ENCODE peak calls at places on chromosomes 2 and 18, in nine cellular contexts. B is GF-D8, K is SJSA1, I is Caco-2, L is WTC11, X is GM23248, Q is AG20443, C is fibroblast of villous mesenchyme, G is ecto neural progenitor cell. F is an unnamed sample.

GRCh38 chr2:105873721-105874120 is 129.0 kb downstream of the NCK2 start:
- DNase-seq in B (no peak), K (peak), I (no peak), L (no peak), X (peak), Q (peak), C (peak), G (no peak), F (peak)

GRCh38 chr2:183665976-183666375 is 541.7 kb downstream of the NUP35 start:
- DNase-seq in B (no peak), K (no peak), I (no peak), L (no peak), X (peak), Q (no peak), C (no peak), G (no peak), F (peak)

GRCh38 chr2:39881494-39881893 is 102.4 kb upstream of the THUMPD2 start:
- DNase-seq in B (no peak), K (no peak), I (no peak), L (no peak), X (peak), Q (no peak), C (no peak), G (no peak), F (peak)

GRCh38 chr2:150355440-150355839 is 132.0 kb downstream of the RND3 start:
- DNase-seq in B (no peak), K (no peak), I (no peak), L (no peak), X (no peak), Q (no peak), C (no peak), G (no peak), F (no peak)

GRCh38 chr2:31812051-31812798 is 198.6 kb downstream of the MEMO1 start:
- DNase-seq in B (no peak), K (no peak), I (no peak), L (no peak), X (peak), Q (peak), C (peak), G (no peak), F (peak)

GRCh38 chr18:8982416-8983183 is 119.9 kb upstream of the NDUFV2 start:
- DNase-seq in B (no peak), K (peak), I (peak), L (peak), X (peak), Q (peak), C (peak), G (no peak), F (peak)

GRCh38 chr18:57125627-57126026 is 21.3 kb upstream of the BOD1L2 start:
- DNase-seq in B (no peak), K (no peak), I (no peak), L (no peak), X (no peak), Q (no peak), C (no peak), G (no peak), F (no peak)

GRCh38 chr2:43190305-43191052 is 35.9 kb downstream of the ZFP36L2 start:
- DNase-seq in B (no peak), K (no peak), I (no peak), L (no peak), X (no peak), Q (no peak), C (no peak), G (no peak), F (no peak)

GRCh38 chr2:226836548-226836885 is 663 bp downstream of the RHBDD1 start:
- DNase-seq in B (no peak), K (no peak), I (no peak), L (no peak), X (no peak), Q (no peak), C (no peak), G (no peak), F (no peak)

GRCh38 chr2:120758181-120759048 is 22.7 kb downstream of the GLI2 start:
- DNase-seq in B (no peak), K (no peak), I (peak), L (peak), X (peak), Q (peak), C (peak), G (peak), F (peak)

GRCh38 chr2:237591021-237591370 is 462 bp upstream of the RAB17 start:
- DNase-seq in B (no peak), K (no peak), I (peak), L (peak), X (no peak), Q (no peak), C (no peak), G (no peak), F (no peak)

GRCh38 chr2:216601632-216602409 is 31.4 kb upstream of the IGFBP2 start:
- DNase-seq in B (no peak), K (no peak), I (no peak), L (no peak), X (no peak), Q (no peak), C (no peak), G (no peak), F (no peak)

GRCh38 chr2:172484253-172484652 is 56.9 kb downstream of the ITGA6 start:
- DNase-seq in B (peak), K (no peak), I (no peak), L (no peak), X (peak), Q (peak), C (peak), G (no peak), F (peak)

GRCh38 chr18:26689226-26689913 is 141.0 kb upstream of the KCTD1 start:
- DNase-seq in B (no peak), K (no peak), I (no peak), L (no peak), X (no peak), Q (no peak), C (no peak), G (no peak), F (no peak)

GRCh38 chr2:176020400-176020799 is 18.3 kb upstream of the LNPK start:
- DNase-seq in B (no peak), K (no peak), I (no peak), L (no peak), X (no peak), Q (no peak), C (no peak), G (no peak), F (no peak)

GRCh38 chr2:194549387-194549786 is 1107.6 kb upstream of the SLC39A10 start:
- DNase-seq in B (no peak), K (no peak), I (no peak), L (no peak), X (no peak), Q (no peak), C (no peak), G (no peak), F (no peak)

GRCh38 chr18:65206551-65207260 is 544.1 kb upstream of the CDH7 start:
- DNase-seq in B (no peak), K (no peak), I (no peak), L (peak), X (no peak), Q (no peak), C (no peak), G (peak), F (no peak)

GRCh38 chr2:25714740-25715139 is 41.4 kb upstream of the DTNB start:
- DNase-seq in B (no peak), K (no peak), I (no peak), L (no peak), X (peak), Q (peak), C (peak), G (no peak), F (no peak)

GRCh38 chr2:67666386-67667053 is 269.4 kb downstream of the ETAA1 start:
- DNase-seq in B (no peak), K (no peak), I (no peak), L (no peak), X (no peak), Q (no peak), C (peak), G (no peak), F (no peak)

GRCh38 chr2:203867561-203868200 is at the start of gene CTLA4:
- DNase-seq in B (no peak), K (no peak), I (no peak), L (no peak), X (no peak), Q (no peak), C (no peak), G (no peak), F (no peak)

GRCh38 chr18:46950064-46950656 is 32.8 kb downstream of the KATNAL2 start:
- DNase-seq in B (no peak), K (no peak), I (no peak), L (no peak), X (peak), Q (peak), C (peak), G (no peak), F (peak)

GRCh38 chr2:163884416-163884815 is 148.6 kb upstream of the FIGN start:
- DNase-seq in B (no peak), K (no peak), I (no peak), L (no peak), X (no peak), Q (no peak), C (peak), G (no peak), F (peak)

GRCh38 chr2:180056367-180057118 is 49.4 kb upstream of the CWC22 start:
- DNase-seq in B (no peak), K (no peak), I (peak), L (peak), X (no peak), Q (no peak), C (no peak), G (peak), F (no peak)

GRCh38 chr2:26764906-26765305 is 822 bp downstream of the SLC35F6 start:
- DNase-seq in B (no peak), K (no peak), I (no peak), L (no peak), X (no peak), Q (no peak), C (no peak), G (no peak), F (no peak)

GRCh38 chr2:69437751-69438154 is 518 bp upstream of the NFU1 start:
- DNase-seq in B (no peak), K (no peak), I (no peak), L (no peak), X (peak), Q (no peak), C (no peak), G (no peak), F (no peak)

GRCh38 chr2:230925879-230926765 is 1.1 kb upstream of the GPR55 start:
- DNase-seq in B (no peak), K (peak), I (no peak), L (no peak), X (no peak), Q (no peak), C (no peak), G (no peak), F (no peak)

GRCh38 chr2:240789051-240789453 is 31.0 kb downstream of the KIF1A start:
- DNase-seq in B (no peak), K (no peak), I (no peak), L (no peak), X (no peak), Q (no peak), C (no peak), G (no peak), F (no peak)

GRCh38 chr2:217822296-217823252 is 180.2 kb downstream of the TNS1 start:
- DNase-seq in B (no peak), K (no peak), I (no peak), L (no peak), X (peak), Q (peak), C (no peak), G (no peak), F (no peak)

GRCh38 chr2:167792126-167792525 is 455.3 kb downstream of the STK39 start:
- DNase-seq in B (no peak), K (no peak), I (no peak), L (no peak), X (no peak), Q (no peak), C (no peak), G (no peak), F (no peak)

GRCh38 chr2:28134262-28134812 is 243.8 kb downstream of the BABAM2 start:
- DNase-seq in B (no peak), K (no peak), I (no peak), L (no peak), X (no peak), Q (no peak), C (peak), G (no peak), F (no peak)

GRCh38 chr2:159683804-159684203 is 28.5 kb upstream of the MARCHF7 start:
- DNase-seq in B (no peak), K (no peak), I (no peak), L (no peak), X (no peak), Q (no peak), C (no peak), G (no peak), F (no peak)

GRCh38 chr2:222545821-222546540 is 109.9 kb downstream of the FARSB start:
- DNase-seq in B (no peak), K (no peak), I (no peak), L (no peak), X (no peak), Q (no peak), C (peak), G (no peak), F (peak)

GRCh38 chr2:229378386-229378785 is 107.3 kb upstream of the PID1 start:
- DNase-seq in B (no peak), K (no peak), I (no peak), L (no peak), X (no peak), Q (no peak), C (no peak), G (no peak), F (no peak)

GRCh38 chr2:17768894-17769293 is 15.0 kb downstream of the GEN1 start:
- DNase-seq in B (no peak), K (no peak), I (no peak), L (no peak), X (no peak), Q (no peak), C (no peak), G (no peak), F (no peak)

GRCh38 chr2:23826079-23826478 is 100.8 kb downstream of the ATAD2B start:
- DNase-seq in B (no peak), K (no peak), I (no peak), L (no peak), X (no peak), Q (no peak), C (no peak), G (no peak), F (no peak)